ENCODE peak calls at places on chromosome 16, in ten cellular contexts. I is CD4-positive, alpha-beta memory T cell; X is stimulated activated CD8-positive, alpha-beta memory T cell treated with anti-CD3 and anti-CD28 coated beads, Interleukin-2, amount 100 ng/mL, for 1 hour; H is AG04450; Y is colonic mucosa; K is AG04449; D is ovary; G is brain microvascular endothelial cell; F is Right ventricle myocardium superior; P is activated naive CD4-positive, alpha-beta T cell treated with anti-CD3 and anti-CD28 coated beads, Interleukin-2, amount 50 U/mL, for 72 hours. Q is an unnamed sample.
A peak's percentile ranks its signal among the peaks of the same experiment; 100 is the strongest.

GRCh38 chr16:21150375-21151001 is at the start of gene DNAH3:
- DNase-seq in I (no peak), X (no peak), H (no peak), Y (no peak), K (no peak), D (no peak), G (no peak), F (no peak), P (no peak), Q (no peak)

GRCh38 chr16:85888405-85889331 is 10.3 kb upstream of the IRF8 start:
- DNase-seq in I (peak; percentile 48), X (no peak), H (no peak), Y (no peak), K (peak; percentile 41), D (no peak), G (peak; percentile 86), F (no peak), P (peak; percentile 58), Q (peak; percentile 72)

GRCh38 chr16:4315185-4316102 is at the start of gene GLIS2:
- DNase-seq in I (peak; percentile 47), X (no peak), H (no peak), Y (peak; percentile 41), K (no peak), D (peak; percentile 84), G (no peak), F (peak; percentile 84), P (no peak), Q (peak; percentile 86)

GRCh38 chr16:16006650-16007049 is 57.2 kb downstream of the ABCC1 start:
- DNase-seq in I (no peak), X (no peak), H (no peak), Y (no peak), K (no peak), D (no peak), G (no peak), F (no peak), P (no peak), Q (no peak)

GRCh38 chr16:67936124-67936875 is at the start of gene PSMB10:
- DNase-seq in I (peak; percentile 63), X (peak; percentile 10), H (no peak), Y (peak; percentile 83), K (no peak), D (peak; percentile 71), G (peak; percentile 65), F (peak; percentile 68), P (no peak), Q (peak; percentile 42)

GRCh38 chr16:2200313-2200712 is 3.9 kb upstream of the CASKIN1 start:
- DNase-seq in I (no peak), X (no peak), H (no peak), Y (no peak), K (no peak), D (no peak), G (no peak), F (no peak), P (no peak), Q (no peak)

GRCh38 chr16:5769513-5769912 is 671.9 kb upstream of the EEF2KMT start:
- DNase-seq in I (no peak), X (no peak), H (no peak), Y (no peak), K (no peak), D (no peak), G (no peak), F (no peak), P (no peak), Q (no peak)

GRCh38 chr16:88589441-88589840 is 19.2 kb downstream of the ZC3H18 start:
- DNase-seq in I (no peak), X (no peak), H (no peak), Y (no peak), K (no peak), D (no peak), G (no peak), F (no peak), P (no peak), Q (no peak)

GRCh38 chr16:87826798-87827587 is 42.3 kb downstream of the SLC7A5 start:
- DNase-seq in I (peak; percentile 43), X (no peak), H (no peak), Y (no peak), K (no peak), D (no peak), G (no peak), F (no peak), P (no peak), Q (no peak)

GRCh38 chr16:87709677-87710076 is 56.1 kb downstream of the KLHDC4 start:
- DNase-seq in I (no peak), X (no peak), H (no peak), Y (no peak), K (no peak), D (no peak), G (no peak), F (no peak), P (no peak), Q (no peak)

GRCh38 chr16:24525970-24526559 is 13.3 kb upstream of the RBBP6 start:
- DNase-seq in I (no peak), X (no peak), H (no peak), Y (no peak), K (no peak), D (peak; percentile 26), G (no peak), F (no peak), P (no peak), Q (no peak)

GRCh38 chr16:4511441-4512082 is 27.0 kb downstream of the CDIP1 start:
- DNase-seq in I (no peak), X (no peak), H (no peak), Y (peak; percentile 55), K (no peak), D (no peak), G (peak; percentile 36), F (peak; percentile 71), P (no peak), Q (peak; percentile 45)

GRCh38 chr16:86558355-86559193 is 3.5 kb upstream of the MTHFSD start:
- DNase-seq in I (no peak), X (no peak), H (no peak), Y (no peak), K (no peak), D (no peak), G (no peak), F (no peak), P (no peak), Q (no peak)

GRCh38 chr16:12097523-12098428 is 121.2 kb downstream of the SNX29 start:
- DNase-seq in I (no peak), X (no peak), H (peak; percentile 65), Y (peak; percentile 42), K (no peak), D (peak; percentile 76), G (no peak), F (no peak), P (no peak), Q (no peak)

GRCh38 chr16:74601131-74601871 is 5.6 kb downstream of the GLG1 start:
- DNase-seq in I (peak; percentile 87), X (peak; percentile 30), H (no peak), Y (peak; percentile 73), K (no peak), D (no peak), G (no peak), F (no peak), P (no peak), Q (no peak)

GRCh38 chr16:86285938-86286921 is 224.1 kb upstream of the FOXF1 start:
- DNase-seq in I (no peak), X (no peak), H (no peak), Y (peak; percentile 23), K (no peak), D (no peak), G (no peak), F (no peak), P (no peak), Q (no peak)

GRCh38 chr16:19168173-19169080 is at the start of gene SYT17:
- DNase-seq in I (no peak), X (no peak), H (no peak), Y (peak; percentile 29), K (no peak), D (no peak), G (no peak), F (peak; percentile 47), P (no peak), Q (no peak)

GRCh38 chr16:14378684-14379467 is 251.2 kb downstream of the PARN start:
- DNase-seq in I (no peak), X (no peak), H (no peak), Y (no peak), K (no peak), D (no peak), G (no peak), F (no peak), P (no peak), Q (no peak)

GRCh38 chr16:3716831-3717234 is 491 bp downstream of the TRAP1 start:
- DNase-seq in I (no peak), X (no peak), H (no peak), Y (peak; percentile 50), K (no peak), D (no peak), G (peak; percentile 6), F (no peak), P (peak; percentile 58), Q (no peak)

GRCh38 chr16:85309656-85310587 is 197.7 kb upstream of the CIBAR2 start:
- DNase-seq in I (no peak), X (no peak), H (no peak), Y (no peak), K (no peak), D (no peak), G (no peak), F (peak; percentile 69), P (no peak), Q (no peak)

GRCh38 chr16:77822656-77823055 is 34.3 kb downstream of the VAT1L start:
- DNase-seq in I (no peak), X (no peak), H (no peak), Y (no peak), K (no peak), D (no peak), G (no peak), F (no peak), P (no peak), Q (no peak)

GRCh38 chr16:566475-567361 is at the start of gene NHLRC4:
- DNase-seq in I (peak; percentile 59), X (peak; percentile 21), H (no peak), Y (peak; percentile 76), K (no peak), D (peak; percentile 87), G (peak; percentile 56), F (peak; percentile 87), P (no peak), Q (peak; percentile 82)

GRCh38 chr16:24538756-24539294 is 541 bp upstream of the RBBP6 start:
- DNase-seq in I (no peak), X (no peak), H (no peak), Y (no peak), K (peak; percentile 23), D (no peak), G (peak; percentile 84), F (no peak), P (no peak), Q (peak; percentile 16)

GRCh38 chr16:50244504-50245416 is 21.6 kb upstream of the ADCY7 start:
- DNase-seq in I (no peak), X (no peak), H (no peak), Y (peak; percentile 21), K (no peak), D (peak; percentile 88), G (no peak), F (no peak), P (no peak), Q (peak; percentile 39)